ENCODE peak calls at places on chromosomes 11 and 22, in six cellular contexts. Z is KBM-7; Q is activated gamma-delta T cell treated with anti-CD3 and anti-CD28 coated beads, Interleukin-2, amount 50 U/mL, for 16 hours; G is glutamatergic neuron; T is AG09319; I is GM23338. K is an unnamed sample.

GRCh38 chr22:32926600-32926999 is 125.1 kb downstream of the TIMP3 start:
- DNase-seq in Z (peak; percentile 29), Q (no peak), G (peak; percentile 34), T (no peak), I (peak; percentile 80), K (no peak)

GRCh38 chr11:11157201-11157600 is 195.8 kb downstream of the CSNK2A3 start:
- DNase-seq in Z (peak; percentile 47), Q (peak; percentile 17), G (peak; percentile 60), T (no peak), I (peak; percentile 84), K (no peak)

GRCh38 chr11:79076526-79077115 is 364.2 kb downstream of the TENM4 start:
- DNase-seq in Z (peak; percentile 63), Q (no peak), G (peak; percentile 50), T (no peak), I (peak; percentile 75), K (no peak)

GRCh38 chr11:9969068-9969467 is 305.2 kb downstream of the SWAP70 start:
- DNase-seq in Z (no peak), Q (no peak), G (no peak), T (no peak), I (no peak), K (no peak)

GRCh38 chr11:17564687-17565042 is 17.6 kb downstream of the OTOG start:
- DNase-seq in Z (no peak), Q (no peak), G (peak; percentile 60), T (no peak), I (peak; percentile 64), K (no peak)

GRCh38 chr11:75524576-75525432 is 937 bp downstream of the GDPD5 start:
- DNase-seq in Z (peak; percentile 44), Q (no peak), G (peak; percentile 59), T (no peak), I (peak; percentile 46), K (no peak)

GRCh38 chr22:26766510-26767350 is 109.3 kb downstream of the MIAT start:
- DNase-seq in Z (no peak), Q (no peak), G (no peak), T (no peak), I (no peak), K (no peak)

GRCh38 chr11:11514246-11514645 is 107.6 kb downstream of the GALNT18 start:
- DNase-seq in Z (no peak), Q (no peak), G (no peak), T (no peak), I (peak; percentile 53), K (no peak)

GRCh38 chr11:19553683-19554333 is 158.8 kb upstream of the NAV2 start:
- DNase-seq in Z (peak; percentile 68), Q (peak; percentile 54), G (peak; percentile 91), T (no peak), I (peak; percentile 93), K (peak; percentile 27)

GRCh38 chr22:45201678-45202332 is 38.1 kb downstream of the NUP50 start:
- DNase-seq in Z (no peak), Q (no peak), G (no peak), T (peak; percentile 57), I (no peak), K (no peak)

GRCh38 chr11:10149553-10149952 is 144.5 kb downstream of the SBF2 start:
- DNase-seq in Z (no peak), Q (no peak), G (no peak), T (no peak), I (no peak), K (no peak)

GRCh38 chr11:69131644-69132300 is 24.0 kb upstream of the SMIM38 start:
- DNase-seq in Z (no peak), Q (no peak), G (peak; percentile 47), T (peak; percentile 36), I (peak; percentile 96), K (no peak)

GRCh38 chr11:103407641-103408040 is 298.4 kb downstream of the DYNC2H1 start:
- DNase-seq in Z (no peak), Q (no peak), G (no peak), T (no peak), I (no peak), K (no peak)

GRCh38 chr22:19877626-19878339 is 23.1 kb upstream of the GNB1L start:
- DNase-seq in Z (no peak), Q (no peak), G (peak; percentile 5), T (no peak), I (no peak), K (no peak)

GRCh38 chr22:47954107-47954506 is 1191.7 kb downstream of the TBC1D22A start:
- DNase-seq in Z (no peak), Q (no peak), G (no peak), T (no peak), I (no peak), K (no peak)

GRCh38 chr11:102653744-102654291 is 28.7 kb upstream of the MMP20 start:
- DNase-seq in Z (no peak), Q (no peak), G (no peak), T (no peak), I (no peak), K (no peak)

GRCh38 chr11:72605958-72606357 is 68.3 kb downstream of the PDE2A start:
- DNase-seq in Z (no peak), Q (no peak), G (no peak), T (no peak), I (no peak), K (no peak)

GRCh38 chr11:76939219-76939631 is 78.5 kb downstream of the ACER3 start:
- DNase-seq in Z (no peak), Q (no peak), G (no peak), T (no peak), I (no peak), K (no peak)

GRCh38 chr11:120167659-120168058 is 29.7 kb upstream of the TRIM29 start:
- DNase-seq in Z (no peak), Q (no peak), G (no peak), T (no peak), I (no peak), K (no peak)

GRCh38 chr11:74269161-74269809 is 42.2 kb downstream of the P4HA3 start:
- DNase-seq in Z (peak; percentile 27), Q (no peak), G (no peak), T (no peak), I (no peak), K (peak; percentile 49)

GRCh38 chr11:575324-575995 is 810 bp upstream of the PHRF1 start:
- DNase-seq in Z (peak; percentile 52), Q (no peak), G (no peak), T (no peak), I (peak; percentile 88), K (no peak)

GRCh38 chr22:37044634-37045625 is 6.6 kb upstream of the KCTD17 start:
- DNase-seq in Z (no peak), Q (no peak), G (no peak), T (no peak), I (no peak), K (no peak)

GRCh38 chr11:48109046-48109666 is 107.5 kb upstream of the OR4B1 start:
- DNase-seq in Z (peak; percentile 71), Q (no peak), G (no peak), T (peak; percentile 29), I (no peak), K (peak; percentile 25)

GRCh38 chr22:44624689-44625420 is 77.1 kb upstream of the PRR5 start:
- DNase-seq in Z (no peak), Q (no peak), G (no peak), T (no peak), I (no peak), K (no peak)

GRCh38 chr11:59206635-59207034 is 6.1 kb downstream of the MPEG1 start:
- DNase-seq in Z (peak; percentile 49), Q (no peak), G (peak; percentile 62), T (no peak), I (peak; percentile 73), K (no peak)

GRCh38 chr11:45926001-45926401 is 3.5 kb downstream of the LARGE2 start:
- DNase-seq in Z (no peak), Q (no peak), G (peak; percentile 68), T (no peak), I (no peak), K (no peak)

GRCh38 chr11:64762916-64763803 is 3.4 kb upstream of the PYGM start:
- DNase-seq in Z (peak; percentile 88), Q (no peak), G (no peak), T (no peak), I (peak; percentile 65), K (peak; percentile 29)

GRCh38 chr22:50530280-50530856 is 556 bp upstream of the TYMP start:
- DNase-seq in Z (no peak), Q (no peak), G (peak; percentile 24), T (no peak), I (peak; percentile 44), K (no peak)

GRCh38 chr11:1435820-1436467 is 46.2 kb downstream of the BRSK2 start:
- DNase-seq in Z (no peak), Q (no peak), G (no peak), T (no peak), I (peak; percentile 60), K (no peak)

GRCh38 chr22:38623357-38623756 is 32.8 kb downstream of the FAM227A start:
- DNase-seq in Z (no peak), Q (no peak), G (no peak), T (no peak), I (no peak), K (no peak)

GRCh38 chr11:117816846-117817212 is 7.7 kb downstream of the FXYD2 start:
- DNase-seq in Z (no peak), Q (no peak), G (no peak), T (no peak), I (no peak), K (no peak)

GRCh38 chr11:108983621-108984020 is 318.8 kb downstream of the DDX10 start:
- DNase-seq in Z (no peak), Q (no peak), G (no peak), T (no peak), I (no peak), K (no peak)

GRCh38 chr22:19823638-19824196 is 31.0 kb downstream of the GNB1L start:
- DNase-seq in Z (no peak), Q (no peak), G (no peak), T (no peak), I (no peak), K (no peak)

GRCh38 chr11:2928605-2929510 is at the start of gene PHLDA2:
- DNase-seq in Z (peak; percentile 51), Q (no peak), G (peak; percentile 70), T (peak; percentile 39), I (peak; percentile 69), K (no peak)

GRCh38 chr11:116172156-116172555 is 600.6 kb downstream of the BUD13 start:
- DNase-seq in Z (no peak), Q (no peak), G (no peak), T (no peak), I (no peak), K (no peak)

GRCh38 chr11:58734681-58735490 is 3.1 kb upstream of the GLYAT start:
- DNase-seq in Z (no peak), Q (no peak), G (no peak), T (no peak), I (no peak), K (no peak)

K was measured in GDM1.